ENCODE peak calls at places on chromosomes 6 and 20, in four cellular contexts. One of them, this sample, is unnamed.

GRCh38 chr20:52619101-52619500 is 353.1 kb upstream of the TSHZ2 start:
- DNase-seq in lower leg skin: no peak
- DNase-seq in choroid plexus epithelial cell: no peak
- DNase-seq in stomach: no peak
- DNase-seq in this sample: no peak

GRCh38 chr20:30816182-30816645 is 441.2 kb upstream of the DEFB115 start:
- DNase-seq in lower leg skin: no peak
- DNase-seq in stomach: no peak
- DNase-seq in choroid plexus epithelial cell: peak
- DNase-seq in this sample: no peak

GRCh38 chr6:3041606-3042005 is 26.7 kb upstream of the RIPK1 start:
- DNase-seq in lower leg skin: no peak
- DNase-seq in choroid plexus epithelial cell: no peak
- DNase-seq in stomach: no peak
- DNase-seq in this sample: no peak

GRCh38 chr6:68572525-68572924 is 62.6 kb upstream of the ADGRB3 start:
- DNase-seq in choroid plexus epithelial cell: peak
- DNase-seq in stomach: no peak
- DNase-seq in lower leg skin: no peak
- DNase-seq in this sample: peak

GRCh38 chr20:16619953-16620352 is 46.7 kb upstream of the KIF16B start:
- DNase-seq in lower leg skin: no peak
- DNase-seq in stomach: no peak
- DNase-seq in choroid plexus epithelial cell: no peak
- DNase-seq in this sample: no peak

GRCh38 chr20:2509468-2509781 is 710 bp upstream of the ZNF343 start:
- DNase-seq in stomach: no peak
- DNase-seq in choroid plexus epithelial cell: peak
- DNase-seq in lower leg skin: no peak
- DNase-seq in this sample: no peak

GRCh38 chr6:140193269-140193668 is 818.8 kb upstream of the CITED2 start:
- DNase-seq in stomach: no peak
- DNase-seq in lower leg skin: no peak
- DNase-seq in choroid plexus epithelial cell: no peak
- DNase-seq in this sample: no peak

GRCh38 chr6:100322886-100323285 is 141.8 kb downstream of the SIM1 start:
- DNase-seq in stomach: no peak
- DNase-seq in lower leg skin: no peak
- DNase-seq in choroid plexus epithelial cell: no peak
- DNase-seq in this sample: no peak

GRCh38 chr6:37280162-37280895 is 22.4 kb upstream of the TMEM217 start:
- DNase-seq in stomach: no peak
- DNase-seq in lower leg skin: no peak
- DNase-seq in choroid plexus epithelial cell: peak
- DNase-seq in this sample: no peak

GRCh38 chr6:159700970-159701369 is 7.9 kb upstream of the SOD2 start:
- DNase-seq in choroid plexus epithelial cell: peak
- DNase-seq in stomach: no peak
- DNase-seq in lower leg skin: no peak
- DNase-seq in this sample: no peak

GRCh38 chr6:4772750-4773149 is 3.5 kb upstream of the CDYL start:
- DNase-seq in choroid plexus epithelial cell: no peak
- DNase-seq in stomach: no peak
- DNase-seq in lower leg skin: no peak
- DNase-seq in this sample: no peak

GRCh38 chr6:89485320-89485719 is 52.4 kb downstream of the ANKRD6 start:
- DNase-seq in lower leg skin: no peak
- DNase-seq in stomach: no peak
- DNase-seq in choroid plexus epithelial cell: no peak
- DNase-seq in this sample: no peak

GRCh38 chr20:9202440-9203080 is 133.7 kb downstream of the PLCB4 start:
- DNase-seq in choroid plexus epithelial cell: no peak
- DNase-seq in lower leg skin: no peak
- DNase-seq in stomach: no peak
- DNase-seq in this sample: no peak

GRCh38 chr6:47111685-47112084 is 69.6 kb upstream of the ADGRF1 start:
- DNase-seq in stomach: no peak
- DNase-seq in lower leg skin: no peak
- DNase-seq in choroid plexus epithelial cell: peak
- DNase-seq in this sample: peak

GRCh38 chr20:10635476-10636208 is 38.2 kb downstream of the JAG1 start:
- DNase-seq in lower leg skin: no peak
- DNase-seq in stomach: no peak
- DNase-seq in choroid plexus epithelial cell: peak
- DNase-seq in this sample: peak

GRCh38 chr6:104957301-104958177 is 632 bp downstream of the LIN28B start:
- DNase-seq in stomach: no peak
- DNase-seq in lower leg skin: no peak
- DNase-seq in choroid plexus epithelial cell: no peak
- DNase-seq in this sample: no peak

GRCh38 chr6:133983099-133983939 is 30.3 kb downstream of the TBPL1 start:
- DNase-seq in lower leg skin: no peak
- DNase-seq in stomach: no peak
- DNase-seq in choroid plexus epithelial cell: peak
- DNase-seq in this sample: peak

GRCh38 chr20:31823360-31824124 is 4.4 kb downstream of the MYLK2 start:
- DNase-seq in choroid plexus epithelial cell: peak
- DNase-seq in lower leg skin: no peak
- DNase-seq in stomach: no peak
- DNase-seq in this sample: no peak

GRCh38 chr20:52783769-52784168 is 188.4 kb upstream of the TSHZ2 start:
- DNase-seq in stomach: no peak
- DNase-seq in choroid plexus epithelial cell: no peak
- DNase-seq in lower leg skin: no peak
- DNase-seq in this sample: peak

GRCh38 chr6:138815797-138816528 is 20.1 kb downstream of the ECT2L start:
- DNase-seq in choroid plexus epithelial cell: peak
- DNase-seq in stomach: no peak
- DNase-seq in lower leg skin: no peak
- DNase-seq in this sample: peak

GRCh38 chr6:96301781-96302180 is 219.8 kb upstream of the UFL1 start:
- DNase-seq in stomach: no peak
- DNase-seq in lower leg skin: no peak
- DNase-seq in choroid plexus epithelial cell: no peak
- DNase-seq in this sample: no peak

GRCh38 chr6:16388488-16388887 is 150.1 kb downstream of the GMPR start:
- DNase-seq in lower leg skin: no peak
- DNase-seq in stomach: no peak
- DNase-seq in choroid plexus epithelial cell: peak
- DNase-seq in this sample: no peak

GRCh38 chr20:61828891-61829290 is 236.8 kb downstream of the TAF4 start:
- DNase-seq in choroid plexus epithelial cell: no peak
- DNase-seq in stomach: no peak
- DNase-seq in lower leg skin: no peak
- DNase-seq in this sample: no peak

GRCh38 chr6:74603676-74604075 is 602.2 kb downstream of the COL12A1 start:
- DNase-seq in lower leg skin: no peak
- DNase-seq in choroid plexus epithelial cell: peak
- DNase-seq in stomach: no peak
- DNase-seq in this sample: no peak

GRCh38 chr6:23424584-23424983 is 701.4 kb upstream of the NRSN1 start:
- DNase-seq in lower leg skin: no peak
- DNase-seq in choroid plexus epithelial cell: no peak
- DNase-seq in stomach: no peak
- DNase-seq in this sample: no peak

GRCh38 chr6:144400321-144400720 is 115.2 kb downstream of the UTRN start:
- DNase-seq in lower leg skin: no peak
- DNase-seq in stomach: no peak
- DNase-seq in choroid plexus epithelial cell: no peak
- DNase-seq in this sample: no peak
- TF ChIP-seq CTCF in lower leg skin: no peak
- TF ChIP-seq CTCF in stomach: no peak
- TF ChIP-seq CTCF in choroid plexus epithelial cell: no peak
- TF ChIP-seq CTCF in this sample: no peak

DNA sequence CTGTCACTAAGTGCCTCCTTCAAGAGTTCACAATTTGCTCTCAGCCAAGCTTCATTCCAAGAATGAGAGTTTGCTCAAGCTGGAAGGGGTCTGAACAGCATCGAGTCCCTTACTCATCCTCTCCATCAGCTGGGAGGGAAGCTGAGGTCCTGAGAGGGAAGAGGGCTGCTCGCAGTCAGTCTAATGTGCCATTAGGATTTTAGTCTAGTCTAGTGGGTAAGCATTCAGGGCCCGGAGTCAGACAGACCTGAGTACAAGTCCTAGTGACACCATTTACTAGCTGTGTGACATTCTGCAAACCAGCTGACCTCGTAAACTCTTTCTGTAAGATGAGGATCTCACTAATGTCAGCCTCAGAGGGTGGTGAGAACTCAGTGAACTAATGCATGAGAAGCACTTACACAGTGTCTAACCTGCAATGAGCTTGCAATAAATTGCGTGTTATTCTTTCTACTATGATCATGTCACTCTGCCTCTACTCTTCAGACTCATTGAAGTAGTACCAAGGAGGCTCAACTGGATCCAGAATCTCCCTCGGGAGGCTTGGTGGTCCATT is 41.2 kb upstream of the ZNF831 start:
- DNase-seq in choroid plexus epithelial cell: no peak
- DNase-seq in lower leg skin: no peak
- DNase-seq in stomach: no peak
- DNase-seq in this sample: no peak
- TF ChIP-seq CTCF in choroid plexus epithelial cell: no peak
- TF ChIP-seq CTCF in lower leg skin: no peak
- TF ChIP-seq CTCF in stomach: no peak
- TF ChIP-seq CTCF in this sample: no peak

DNA sequence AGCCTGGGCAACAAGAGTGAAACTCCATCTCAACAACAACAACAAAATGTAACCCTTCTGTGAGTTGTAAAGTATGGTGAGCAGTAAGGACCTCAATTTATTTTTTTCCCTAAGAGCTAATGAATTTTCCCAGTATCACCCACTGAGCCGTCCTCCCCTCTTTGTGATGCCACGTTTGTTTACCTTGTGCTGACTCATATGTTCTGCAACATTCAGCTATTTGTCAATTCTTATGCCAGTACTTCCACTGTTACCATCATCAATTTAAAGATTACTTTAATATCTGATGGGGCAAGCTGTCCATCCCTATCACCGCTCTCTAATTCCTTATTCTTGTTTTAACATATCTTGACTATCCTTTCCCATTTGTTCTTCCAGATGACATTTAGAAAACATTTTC is 37.5 kb downstream of the MAK start:
- DNase-seq in stomach: no peak
- DNase-seq in lower leg skin: no peak
- DNase-seq in choroid plexus epithelial cell: peak
- DNase-seq in this sample: peak
- TF ChIP-seq CTCF in stomach: no peak
- TF ChIP-seq CTCF in lower leg skin: no peak
- TF ChIP-seq CTCF in choroid plexus epithelial cell: no peak
- TF ChIP-seq CTCF in this sample: no peak

GRCh38 chr20:6626805-6627204 is 140.7 kb upstream of the BMP2 start:
- DNase-seq in lower leg skin: no peak
- DNase-seq in stomach: no peak
- DNase-seq in choroid plexus epithelial cell: no peak
- DNase-seq in this sample: no peak
- TF ChIP-seq CTCF in lower leg skin: no peak
- TF ChIP-seq CTCF in stomach: no peak
- TF ChIP-seq CTCF in choroid plexus epithelial cell: peak
- TF ChIP-seq CTCF in this sample: no peak

DNA sequence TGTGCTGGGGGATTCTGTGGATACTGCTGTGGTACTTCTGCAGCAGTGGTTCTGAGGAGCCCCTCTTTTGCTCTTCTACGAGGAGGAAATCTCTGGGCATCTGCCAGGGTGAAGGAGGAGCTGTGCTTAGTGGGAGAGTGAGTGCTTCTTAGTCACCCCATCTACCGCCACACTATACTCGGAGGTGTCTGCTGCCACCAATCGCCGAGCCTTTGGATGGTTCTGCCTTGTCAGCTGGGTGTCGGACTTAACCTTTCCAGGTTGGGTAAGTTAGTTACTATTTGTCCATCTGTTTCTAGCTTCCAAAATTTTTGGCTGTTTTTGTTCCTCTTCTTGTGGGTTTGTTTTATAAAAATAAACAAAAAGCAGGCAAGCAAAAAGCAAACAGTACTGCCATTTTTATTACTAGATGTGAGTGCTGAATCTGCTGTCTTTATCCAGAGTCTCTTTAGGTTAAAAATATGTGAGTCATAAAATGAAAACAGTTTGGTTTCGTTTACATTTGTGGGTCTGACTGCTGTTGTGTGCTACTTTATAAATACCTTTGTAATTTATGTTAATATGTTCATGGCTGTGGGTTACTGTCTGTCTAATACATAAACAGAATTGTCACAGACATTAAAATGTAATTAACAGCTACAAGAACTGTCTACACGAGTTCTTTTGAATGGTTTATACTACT is 89.1 kb downstream of the ARID1B start:
- DNase-seq in lower leg skin: no peak
- DNase-seq in stomach: no peak
- DNase-seq in choroid plexus epithelial cell: peak
- DNase-seq in this sample: peak
- TF ChIP-seq CTCF in lower leg skin: no peak
- TF ChIP-seq CTCF in stomach: no peak
- TF ChIP-seq CTCF in choroid plexus epithelial cell: no peak
- TF ChIP-seq CTCF in this sample: no peak

DNA sequence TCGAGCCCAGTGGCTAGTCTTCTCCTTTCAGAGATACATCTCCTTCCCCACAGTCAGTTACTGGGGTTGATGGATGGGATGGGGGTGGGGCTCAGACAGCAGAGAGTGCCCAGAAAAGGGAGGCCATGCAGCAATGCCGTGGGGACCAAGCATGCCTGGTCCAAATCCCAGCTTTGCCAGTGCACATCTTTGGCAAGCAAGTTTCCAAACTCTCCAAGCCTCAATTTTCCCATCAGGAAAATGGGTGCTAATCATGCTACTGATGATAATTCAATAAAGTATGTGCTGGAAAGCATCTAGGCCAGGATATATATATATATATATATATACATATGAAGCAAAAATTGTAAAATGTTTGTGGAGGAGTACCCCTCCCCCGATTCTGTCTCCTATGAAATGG is 78.9 kb downstream of the CD40 start:
- DNase-seq in lower leg skin: no peak
- DNase-seq in choroid plexus epithelial cell: no peak
- DNase-seq in stomach: no peak
- DNase-seq in this sample: no peak
- TF ChIP-seq CTCF in lower leg skin: no peak
- TF ChIP-seq CTCF in choroid plexus epithelial cell: no peak
- TF ChIP-seq CTCF in stomach: no peak
- TF ChIP-seq CTCF in this sample: no peak

This sample was measured in bronchial epithelial cell.